ENCODE peak calls at places on chromosomes 7 and 10, in ten cellular contexts. G is omental fat pad, X is lower leg skin, H is HepG2, D is GM12865, T is BE2C, M is GM06990, W is AG10803, P is astrocyte of the spinal cord, J is progenitor cell of endocrine pancreas. C is an unnamed sample.

GRCh38 chr10:119541459-119542356 is 811 bp downstream of the RGS10 start:
- DNase-seq in P (peak; percentile 16), H (no peak), M (peak; percentile 61), T (no peak), J (no peak), G (no peak), D (peak; percentile 55), X (no peak), W (no peak), C (no peak)

GRCh38 chr7:13839063-13839462 is 150.4 kb downstream of the ETV1 start:
- DNase-seq in M (no peak), G (no peak), W (no peak), J (no peak), D (no peak), T (no peak), X (no peak), H (no peak), P (no peak), C (no peak)

GRCh38 chr7:156640949-156641485 is 443 bp downstream of the RNF32 start:
- DNase-seq in T (no peak), H (no peak), J (no peak), P (peak; percentile 46), D (peak; percentile 82), X (no peak), G (no peak), W (peak; percentile 29), M (no peak), C (no peak)

GRCh38 chr7:116776046-116776445 is 86.3 kb upstream of the CAPZA2 start:
- DNase-seq in T (no peak), J (no peak), P (no peak), D (no peak), G (no peak), M (no peak), H (no peak), W (no peak), X (no peak), C (no peak)

GRCh38 chr10:124515244-124515970 is 53.8 kb downstream of the LHPP start:
- DNase-seq in D (no peak), G (no peak), H (no peak), T (no peak), J (no peak), X (no peak), P (no peak), M (no peak), W (no peak), C (no peak)

GRCh38 chr7:2622869-2623697 is 8.7 kb upstream of the TTYH3 start:
- DNase-seq in T (no peak), M (no peak), H (peak; percentile 66), G (no peak), J (no peak), D (no peak), X (no peak), W (no peak), P (no peak), C (no peak)

GRCh38 chr7:91912500-91912899 is 28.2 kb upstream of the AKAP9 start:
- DNase-seq in D (no peak), H (no peak), X (no peak), P (peak; percentile 63), J (no peak), G (no peak), M (no peak), T (no peak), W (peak; percentile 17), C (no peak)

GRCh38 chr7:38550881-38551280 is 80.3 kb downstream of the AMPH start:
- DNase-seq in W (no peak), X (no peak), H (no peak), M (no peak), D (peak; percentile 6), T (no peak), P (no peak), G (no peak), J (no peak), C (no peak)

GRCh38 chr7:101557421-101557820 is 71.7 kb downstream of the MYL10 start:
- DNase-seq in P (no peak), D (no peak), G (no peak), H (no peak), W (no peak), T (no peak), M (no peak), X (no peak), J (no peak), C (no peak)

GRCh38 chr7:101557978-101558741 is 70.9 kb downstream of the MYL10 start:
- DNase-seq in X (no peak), W (no peak), J (no peak), T (no peak), M (no peak), P (no peak), H (no peak), G (no peak), D (no peak), C (no peak)

GRCh38 chr7:101559586-101559985 is 69.5 kb downstream of the MYL10 start:
- DNase-seq in H (no peak), X (no peak), G (no peak), W (no peak), J (no peak), M (no peak), D (no peak), T (no peak), P (no peak), C (no peak)

GRCh38 chr7:101560856-101561255 is 68.2 kb downstream of the MYL10 start:
- DNase-seq in H (no peak), T (no peak), G (no peak), D (no peak), J (no peak), W (no peak), X (no peak), M (no peak), P (no peak), C (no peak)

GRCh38 chr7:101558742-101559325 is 70.3 kb downstream of the MYL10 start:
- DNase-seq in G (no peak), M (no peak), H (no peak), D (no peak), J (no peak), T (no peak), X (no peak), P (no peak), W (no peak), C (no peak)
- TF ChIP-seq CTCF in G (no peak), M (peak; percentile 25), H (peak; percentile 34), D (no peak), J (no peak), T (no peak), X (no peak), P (no peak), W (no peak), C (no peak)

GRCh38 chr10:72385724-72386123 is 31.0 kb upstream of the DNAJB12 start:
- DNase-seq in W (no peak), X (no peak), H (no peak), J (no peak), M (no peak), T (no peak), P (no peak), G (no peak), D (no peak), C (no peak)

GRCh38 chr10:72390785-72391184 is 36.1 kb upstream of the DNAJB12 start:
- DNase-seq in X (no peak), G (no peak), H (no peak), M (no peak), J (no peak), T (no peak), D (no peak), P (no peak), W (no peak), C (no peak)

GRCh38 chr10:72388062-72388461 is 33.3 kb upstream of the DNAJB12 start:
- DNase-seq in H (no peak), G (no peak), J (no peak), T (no peak), X (no peak), M (no peak), D (no peak), W (no peak), P (no peak), C (no peak)

GRCh38 chr10:72387187-72387586 is 32.5 kb upstream of the DNAJB12 start:
- DNase-seq in D (no peak), T (no peak), P (no peak), W (peak; percentile 15), G (no peak), X (no peak), M (no peak), H (no peak), J (no peak), C (no peak)

GRCh38 chr10:72389022-72389421 is 34.3 kb upstream of the DNAJB12 start:
- DNase-seq in M (no peak), P (no peak), X (no peak), G (no peak), W (no peak), T (no peak), D (no peak), H (no peak), J (no peak), C (no peak)
- TF ChIP-seq CTCF in M (no peak), P (no peak), X (no peak), G (no peak), W (no peak), T (no peak), D (no peak), H (no peak), J (no peak), C (no peak)

GRCh38 chr7:8700076-8700624 is 266.7 kb downstream of the NXPH1 start:
- DNase-seq in D (no peak), X (no peak), H (no peak), G (no peak), M (no peak), P (no peak), J (no peak), T (peak; percentile 28), W (no peak), C (no peak)

DNA sequence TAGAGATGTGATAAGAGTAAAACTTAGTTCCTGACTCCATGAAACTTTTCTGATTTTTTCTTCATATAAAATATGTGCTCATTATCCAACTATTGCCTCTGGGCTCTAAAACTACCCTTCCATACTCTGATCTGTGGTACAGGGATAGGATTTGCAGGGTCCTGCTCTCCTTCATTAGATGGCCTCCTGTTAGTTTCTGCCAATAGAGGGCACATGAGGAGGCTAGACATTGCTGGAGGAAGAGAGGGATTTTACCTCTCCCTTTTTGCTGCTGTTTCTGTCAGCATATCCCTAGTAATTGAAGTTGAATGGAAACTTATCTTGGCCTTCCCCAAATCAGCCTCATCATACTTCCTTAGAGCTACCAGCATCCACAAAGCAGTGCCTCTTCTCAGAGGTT is 269.4 kb downstream of the NXPH1 start:
- DNase-seq in M (no peak), X (no peak), P (no peak), G (no peak), D (no peak), W (no peak), H (no peak), J (no peak), T (peak; percentile 20), C (no peak)
- TF ChIP-seq CTCF in M (peak; percentile 8), X (no peak), P (no peak), G (no peak), D (no peak), W (no peak), H (no peak), J (no peak), T (peak; percentile 66), C (no peak)

DNA sequence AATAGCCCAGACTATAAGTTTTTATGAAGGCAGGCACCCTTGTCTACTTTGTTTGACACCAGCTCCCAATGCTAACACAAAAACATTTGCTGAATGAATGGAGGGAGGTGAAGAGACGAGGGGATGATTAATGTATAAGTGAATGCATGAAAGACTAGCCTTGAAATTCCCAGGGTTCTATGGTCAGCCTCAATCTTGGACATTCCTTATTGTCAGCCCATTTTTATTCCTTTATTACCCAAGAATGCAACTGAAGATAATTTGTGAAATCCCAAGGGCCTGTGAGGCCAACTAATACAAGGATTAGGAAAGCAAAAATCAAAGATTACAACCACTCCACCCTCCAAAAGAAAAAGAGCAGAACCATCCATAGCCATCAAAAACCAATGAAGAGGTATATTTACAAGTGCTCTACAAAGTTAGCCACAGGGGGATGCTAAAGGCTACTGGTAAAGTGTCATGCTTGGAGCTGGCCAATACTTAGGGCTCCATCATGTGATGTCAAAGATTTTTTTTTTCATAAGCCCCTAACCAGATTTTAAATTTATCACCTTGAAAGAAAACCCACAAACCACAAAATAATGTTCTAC is 40.0 kb upstream of the ASAH2 start:
- DNase-seq in J (no peak), T (no peak), D (peak; percentile 39), G (no peak), H (no peak), W (peak; percentile 56), P (peak; percentile 43), M (no peak), X (no peak), C (no peak)
- TF ChIP-seq CTCF in J (no peak), T (peak; percentile 38), D (peak; percentile 54), G (no peak), H (peak; percentile 43), W (peak; percentile 58), P (peak; percentile 64), M (peak; percentile 40), X (no peak), C (no peak)